ENCODE peak calls at places on chromosome 1, in seven cellular contexts. H, P, D, C, V, U and M are unnamed samples.

GRCh38 chr1:185317886-185318310 is 855 bp upstream of the IVNS1ABP start:
- DNase-seq in P (no peak), H (peak), D (no peak), C (no peak), V (no peak), U (no peak), M (peak)

GRCh38 chr1:246008256-246008901 is 498.7 kb downstream of the SMYD3 start:
- DNase-seq in H (peak), P (no peak), D (no peak), V (no peak), U (no peak), C (peak), M (no peak)

GRCh38 chr1:198520524-198521254 is 19.8 kb downstream of the ATP6V1G3 start:
- DNase-seq in D (no peak), H (no peak), V (no peak), P (no peak), U (no peak), C (no peak), M (no peak)

GRCh38 chr1:9822897-9823692 is 670 bp downstream of the CLSTN1 start:
- DNase-seq in V (no peak), U (peak), H (no peak), C (peak), P (peak), D (no peak), M (no peak)

GRCh38 chr1:110390692-110391232 is at the start of gene SLC16A4:
- DNase-seq in C (peak), V (no peak), U (peak), P (no peak), D (peak), H (no peak), M (no peak)

GRCh38 chr1:12063141-12064072 is at the start of gene TNFRSF8:
- DNase-seq in C (no peak), V (no peak), P (no peak), U (peak), H (no peak), D (peak), M (no peak)

GRCh38 chr1:170664828-170665617 is 1.1 kb downstream of the PRRX1 start:
- DNase-seq in C (peak), D (peak), U (peak), P (peak), H (no peak), V (no peak), M (no peak)

GRCh38 chr1:156490401-156491032 is 10.1 kb downstream of the MEF2D start:
- DNase-seq in H (no peak), V (no peak), U (peak), P (no peak), C (peak), D (no peak), M (peak)

GRCh38 chr1:59880735-59881134 is 45.8 kb downstream of the CYP2J2 start:
- DNase-seq in V (no peak), P (no peak), C (no peak), U (no peak), D (no peak), H (peak), M (no peak)

GRCh38 chr1:29716306-29716705 is 480.0 kb downstream of the PTPRU start:
- DNase-seq in V (no peak), U (no peak), H (no peak), D (no peak), P (no peak), C (no peak), M (no peak)

GRCh38 chr1:29712801-29713200 is 476.5 kb downstream of the PTPRU start:
- DNase-seq in U (no peak), C (no peak), P (peak), V (no peak), H (no peak), D (no peak), M (no peak)

GRCh38 chr1:29711582-29712274 is 475.4 kb downstream of the PTPRU start:
- DNase-seq in D (peak), V (no peak), U (no peak), C (no peak), P (no peak), H (no peak), M (no peak)

GRCh38 chr1:29712275-29712633 is 475.9 kb downstream of the PTPRU start:
- DNase-seq in V (no peak), U (no peak), H (no peak), C (no peak), D (no peak), P (no peak), M (no peak)

GRCh38 chr1:29713857-29714256 is 477.5 kb downstream of the PTPRU start:
- DNase-seq in C (no peak), P (no peak), V (no peak), D (peak), H (no peak), U (no peak), M (no peak)
- H3K27ac ChIP-seq in C (no peak), P (no peak), V (no peak), D (no peak), H (no peak), U (no peak), M (no peak)

DNA sequence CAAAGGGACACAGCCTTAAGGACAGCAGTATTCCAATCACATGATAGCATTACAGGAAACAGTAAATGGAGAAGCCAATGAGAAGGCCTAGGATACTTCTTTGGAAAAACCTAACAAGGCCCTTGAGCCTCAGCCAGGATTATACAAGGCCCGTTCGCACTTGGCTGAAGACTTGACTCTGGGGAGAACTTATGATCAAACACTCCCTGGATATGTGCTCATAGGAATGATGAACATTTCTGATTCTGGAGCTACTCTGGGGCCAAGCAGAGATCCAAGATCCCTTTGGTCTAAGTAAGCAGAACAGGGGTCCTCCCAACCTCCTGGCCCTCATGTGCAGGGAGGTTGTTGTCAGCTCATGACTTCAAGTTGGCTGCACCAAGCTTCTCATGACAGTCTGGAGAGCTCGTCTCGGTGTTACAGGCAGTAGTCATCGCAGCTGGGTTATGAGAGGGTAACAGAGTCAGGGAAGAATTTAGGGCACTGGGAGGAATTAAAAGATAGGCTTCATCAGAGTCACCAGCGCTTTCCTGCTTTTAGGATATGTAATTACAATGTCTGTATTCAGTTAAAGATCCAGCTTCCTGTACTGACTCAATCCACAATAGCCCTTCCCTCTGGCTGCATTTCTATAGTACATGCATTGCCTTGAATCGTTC is 92.5 kb upstream of the IRF2BP2 start:
- DNase-seq in H (no peak), V (no peak), C (no peak), D (no peak), U (no peak), P (no peak), M (no peak)
- H3K27ac ChIP-seq in H (no peak), V (no peak), C (no peak), D (no peak), U (no peak), P (no peak), M (no peak)

GRCh38 chr1:229536982-229537381 is 21.5 kb downstream of the ABCB10 start:
- DNase-seq in D (no peak), C (no peak), U (no peak), V (no peak), H (no peak), P (no peak), M (no peak)

GRCh38 chr1:229538945-229539344 is 19.6 kb downstream of the ABCB10 start:
- DNase-seq in H (no peak), V (no peak), P (no peak), C (no peak), U (no peak), D (no peak), M (no peak)

GRCh38 chr1:229531326-229531725 is 23.2 kb upstream of the NUP133 start:
- DNase-seq in U (no peak), V (no peak), D (no peak), C (no peak), P (no peak), H (no peak), M (no peak)

GRCh38 chr1:229537894-229538293 is 20.6 kb downstream of the ABCB10 start:
- DNase-seq in P (no peak), H (no peak), C (no peak), V (no peak), U (no peak), D (no peak), M (no peak)

DNA sequence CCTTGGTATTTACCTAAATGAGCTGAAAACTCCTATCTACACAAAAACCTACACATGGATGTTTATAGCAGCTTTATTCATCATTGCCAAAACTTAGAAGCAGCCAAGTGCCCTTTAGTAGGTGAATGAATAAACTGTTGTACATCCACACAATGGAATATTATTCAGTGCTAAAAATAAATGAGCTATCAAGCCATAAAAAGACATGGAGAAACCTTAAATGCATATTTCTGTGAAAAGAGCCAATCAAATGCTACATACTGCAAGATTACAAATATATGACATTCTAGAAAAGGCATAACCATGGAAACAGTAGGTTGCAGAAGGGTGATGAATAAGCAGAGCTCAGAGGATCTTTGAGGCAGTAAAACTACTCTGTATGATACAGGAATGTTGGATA is 23.3 kb downstream of the ABCB10 start:
- DNase-seq in V (no peak), H (no peak), U (no peak), D (no peak), P (no peak), C (no peak), M (no peak)
- H3K27ac ChIP-seq in V (no peak), H (no peak), U (no peak), D (no peak), P (no peak), C (no peak), M (no peak)

GRCh38 chr1:58812468-58812867 is 28.6 kb upstream of the JUN start:
- DNase-seq in U (no peak), D (no peak), H (no peak), V (no peak), C (no peak), P (no peak), M (no peak)

GRCh38 chr1:58813801-58814200 is 30.0 kb upstream of the JUN start:
- DNase-seq in C (no peak), H (no peak), V (no peak), U (no peak), D (no peak), P (peak), M (no peak)

GRCh38 chr1:58814251-58815068 is 30.6 kb upstream of the JUN start:
- DNase-seq in C (peak), V (no peak), U (peak), P (peak), D (peak), H (peak), M (no peak)

GRCh38 chr1:58812926-58813325 is 29.1 kb upstream of the JUN start:
- DNase-seq in P (no peak), D (no peak), U (no peak), C (no peak), V (no peak), H (no peak), M (no peak)

DNA sequence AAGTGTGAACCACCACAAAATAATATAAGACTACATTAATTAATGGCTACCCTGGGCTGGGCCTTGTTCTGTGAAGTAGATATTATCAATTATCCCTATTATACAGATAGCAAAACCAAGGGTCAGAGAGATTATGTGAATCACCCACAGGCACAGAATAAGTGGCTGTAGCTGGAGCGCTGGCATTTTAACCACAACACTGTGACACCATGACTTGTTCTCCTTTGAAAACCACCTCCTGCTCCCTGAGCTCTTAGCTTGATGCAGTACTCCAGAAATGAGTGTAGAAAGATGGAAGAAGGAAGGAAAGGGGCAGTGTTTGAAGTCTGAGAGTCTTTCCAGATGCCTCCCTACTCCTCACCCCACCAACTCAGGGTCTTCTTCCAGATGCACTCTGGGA is 29.5 kb upstream of the JUN start:
- DNase-seq in V (no peak), C (no peak), U (no peak), P (no peak), D (no peak), H (no peak), M (no peak)
- H3K27ac ChIP-seq in V (no peak), C (peak), U (no peak), P (peak), D (no peak), H (peak), M (peak)

GRCh38 chr1:192133350-192133950 is 24.8 kb upstream of the RGS18 start:
- DNase-seq in U (no peak), P (no peak), D (no peak), C (no peak), V (no peak), H (no peak), M (no peak)
- H3K27ac ChIP-seq in U (no peak), P (no peak), D (no peak), C (no peak), V (no peak), H (no peak), M (no peak)

GRCh38 chr1:167360120-167360519 is 139.4 kb downstream of the POU2F1 start:
- DNase-seq in C (no peak), U (no peak), P (no peak), V (no peak), D (no peak), H (no peak), M (no peak)
- H3K27ac ChIP-seq in C (no peak), U (peak), P (no peak), V (no peak), D (no peak), H (no peak), M (no peak)

DNA sequence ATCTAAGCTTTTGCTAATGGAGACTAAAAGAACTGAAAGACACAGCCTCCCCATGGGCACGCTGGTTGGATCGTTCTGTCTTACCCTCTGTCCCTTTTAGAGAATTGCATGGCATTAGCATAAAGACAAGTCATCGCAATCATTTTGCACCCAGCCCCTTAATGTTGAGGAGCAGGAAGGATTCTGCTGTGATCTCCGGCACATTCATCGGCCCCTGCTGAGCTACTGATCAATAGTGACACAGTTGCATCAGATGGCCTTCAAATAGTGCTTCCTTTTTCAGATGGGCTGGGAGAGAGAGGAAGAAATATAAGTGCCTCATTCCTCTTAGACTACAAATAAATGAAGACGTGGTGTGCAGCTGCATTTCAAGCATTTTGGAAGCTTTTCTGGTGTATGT is 75.4 kb downstream of the NOS1AP start:
- DNase-seq in D (no peak), U (peak), P (no peak), H (no peak), C (no peak), V (no peak), M (no peak)
- H3K27ac ChIP-seq in D (no peak), U (peak), P (no peak), H (no peak), C (no peak), V (no peak), M (peak)

GRCh38 chr1:201639391-201639790 is 100.5 kb downstream of the NAV1 start:
- DNase-seq in V (no peak), D (no peak), H (no peak), P (no peak), C (no peak), U (no peak), M (no peak)

GRCh38 chr1:201641524-201642253 is 102.8 kb downstream of the NAV1 start:
- DNase-seq in D (no peak), V (no peak), P (no peak), C (no peak), U (no peak), H (no peak), M (no peak)

GRCh38 chr1:201640624-201641023 is 101.7 kb downstream of the NAV1 start:
- DNase-seq in V (peak), U (no peak), P (no peak), D (no peak), H (no peak), C (peak), M (no peak)

GRCh38 chr1:201637282-201638076 is 98.6 kb downstream of the NAV1 start:
- DNase-seq in D (no peak), C (no peak), P (no peak), V (no peak), U (no peak), H (no peak), M (no peak)

DNA sequence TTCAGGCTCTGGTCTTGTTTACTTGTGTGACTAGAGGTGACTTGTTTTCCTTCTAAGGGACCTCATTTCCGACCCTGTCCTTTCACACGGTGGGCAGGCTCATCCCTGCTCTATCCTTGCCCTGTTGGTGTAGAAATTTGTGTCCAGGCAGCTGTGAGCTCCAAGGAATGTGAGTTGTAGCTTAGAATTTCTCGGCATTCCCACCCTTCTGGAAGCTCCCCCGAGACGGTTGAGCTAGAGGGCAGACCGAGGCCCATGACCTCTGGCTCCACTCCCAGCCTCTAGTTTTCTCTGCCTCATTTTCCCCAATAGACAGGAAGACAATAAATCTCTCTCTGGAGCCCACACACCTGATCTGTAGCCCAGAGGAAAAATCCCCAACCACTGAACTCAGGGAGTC is 100.9 kb downstream of the NAV1 start:
- DNase-seq in U (no peak), C (no peak), V (no peak), D (no peak), H (no peak), P (no peak), M (no peak)
- H3K27ac ChIP-seq in U (no peak), C (no peak), V (peak), D (peak), H (no peak), P (no peak), M (no peak)

DNA sequence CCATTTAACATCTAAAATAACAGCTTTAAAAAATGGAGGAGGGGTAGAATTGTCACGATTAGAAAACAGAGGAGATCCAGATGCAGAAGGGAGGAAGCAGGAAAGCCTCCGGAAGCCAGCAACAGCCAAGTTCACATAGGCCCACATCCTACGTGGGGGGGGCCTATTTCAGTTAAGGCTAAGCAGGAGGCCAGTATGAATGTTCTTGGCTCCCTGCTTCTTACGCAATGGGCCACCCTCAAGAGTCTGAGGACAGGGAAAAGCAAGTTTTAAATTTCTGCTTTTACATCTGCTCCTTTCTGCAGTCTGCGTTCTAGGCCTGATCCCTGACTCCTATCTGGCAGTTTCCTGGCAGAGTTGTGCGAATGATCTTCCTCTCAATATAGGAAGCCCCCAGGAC is 30.6 kb downstream of the RABIF start:
- DNase-seq in D (no peak), P (no peak), H (peak), V (no peak), U (no peak), C (peak), M (no peak)
- H3K27ac ChIP-seq in D (no peak), P (no peak), H (no peak), V (no peak), U (no peak), C (peak), M (no peak)

GRCh38 chr1:236526079-236526478 is 2.3 kb downstream of the LGALS8 start:
- DNase-seq in U (no peak), H (no peak), D (no peak), C (no peak), V (no peak), P (no peak), M (no peak)

GRCh38 chr1:236532850-236533249 is 9.1 kb downstream of the LGALS8 start:
- DNase-seq in D (no peak), H (no peak), V (no peak), P (no peak), C (no peak), U (no peak), M (no peak)

GRCh38 chr1:236534164-236534651 is 10.4 kb downstream of the LGALS8 start:
- DNase-seq in H (no peak), U (no peak), P (no peak), C (no peak), D (peak), V (no peak), M (no peak)

GRCh38 chr1:236530959-236531358 is 7.2 kb downstream of the LGALS8 start:
- DNase-seq in D (no peak), U (no peak), H (no peak), C (no peak), P (no peak), V (no peak), M (no peak)

GRCh38 chr1:236530286-236530685 is 6.5 kb downstream of the LGALS8 start:
- DNase-seq in P (no peak), C (no peak), D (no peak), U (no peak), H (no peak), V (no peak), M (no peak)
- H3K27ac ChIP-seq in P (no peak), C (no peak), D (no peak), U (no peak), H (no peak), V (no peak), M (no peak)